ENCODE peak calls at places on chromosome 2, in four cellular contexts. P, I, E and B are unnamed samples. For H3K4me1, the result is how much of the 10 kb centered on the place peaks cover.

GRCh38 chr2:204264068-204264693 is 281.1 kb upstream of the PARD3B start:
- DNase-seq in P (no peak), I (no peak), E (no peak), B (no peak)

GRCh38 chr2:2805263-2805662 is 474.2 kb upstream of the MYT1L start:
- DNase-seq in P (no peak), I (no peak), E (no peak), B (no peak)

GRCh38 chr2:119289093-119289492 is 65.5 kb downstream of the STEAP3 start:
- DNase-seq in P (no peak), I (no peak), E (no peak), B (no peak)

GRCh38 chr2:42931818-42932195 is 139.4 kb upstream of the HAAO start:
- DNase-seq in P (no peak), I (no peak), E (no peak), B (no peak)

GRCh38 chr2:233691443-233692433 is 952 bp upstream of the UGT1A6 start:
- DNase-seq in P (no peak), I (no peak), E (no peak), B (no peak)

GRCh38 chr2:136242687-136243277 is 124.8 kb upstream of the CXCR4 start:
- DNase-seq in P (no peak), I (no peak), E (no peak), B (no peak)

GRCh38 chr2:127598711-127599110 is 47.2 kb upstream of the GPR17 start:
- DNase-seq in P (no peak), I (no peak), E (no peak), B (no peak)

GRCh38 chr2:12442627-12442928 is 274.2 kb upstream of the TRIB2 start:
- DNase-seq in P (no peak), I (no peak), E (no peak), B (no peak)

GRCh38 chr2:152646775-152647174 is 70.5 kb downstream of the PRPF40A start:
- DNase-seq in P (no peak), I (peak), E (no peak), B (no peak)

GRCh38 chr2:9781252-9781651 is 62.0 kb upstream of the TAF1B start:
- DNase-seq in P (no peak), I (no peak), E (no peak), B (no peak)

GRCh38 chr2:17813742-17814458 is 2.4 kb upstream of the MSGN1 start:
- DNase-seq in P (no peak), I (no peak), E (peak), B (no peak)

GRCh38 chr2:19369341-19369955 is 11.0 kb upstream of the OSR1 start:
- DNase-seq in P (no peak), I (peak), E (no peak), B (no peak)

GRCh38 chr2:129078548-129078947 is 759.9 kb upstream of the HS6ST1 start:
- DNase-seq in P (no peak), I (no peak), E (no peak), B (no peak)

GRCh38 chr2:203077458-203077857 is 62.8 kb downstream of the NBEAL1 start:
- DNase-seq in P (no peak), I (no peak), E (no peak), B (no peak)

GRCh38 chr2:26043862-26044736 is 10.2 kb downstream of the RAB10 start:
- DNase-seq in P (no peak), I (peak), E (no peak), B (no peak)

GRCh38 chr2:3266727-3267548 is 110.7 kb downstream of the EIPR1 start:
- DNase-seq in P (peak), I (no peak), E (no peak), B (no peak)

GRCh38 chr2:217058791-217059755 is 199.2 kb upstream of the TNP1 start:
- DNase-seq in P (no peak), I (no peak), E (no peak), B (no peak)

GRCh38 chr2:13103778-13104493 is 387.2 kb downstream of the TRIB2 start:
- DNase-seq in P (no peak), I (no peak), E (no peak), B (no peak)

GRCh38 chr2:132438650-132439030 is 22.0 kb downstream of the GPR39 start:
- DNase-seq in P (no peak), I (no peak), E (no peak), B (no peak)

GRCh38 chr2:7427293-7428060 is 510.3 kb downstream of the RNF144A start:
- DNase-seq in P (no peak), I (peak), E (peak), B (peak)

GRCh38 chr2:205684871-205685313 is 2.6 kb downstream of the NRP2 start:
- DNase-seq in P (no peak), I (no peak), E (no peak), B (no peak)

GRCh38 chr2:212421571-212422334 is 116.8 kb downstream of the ERBB4 start:
- DNase-seq in P (no peak), I (no peak), E (no peak), B (no peak)

GRCh38 chr2:113273031-113273551 is 5.6 kb downstream of the PAX8 start:
- DNase-seq in P (peak), I (peak), E (no peak), B (no peak)

GRCh38 chr2:200814917-200815316 is 3.2 kb downstream of the BZW1 start:
- DNase-seq in P (no peak), I (no peak), E (no peak), B (no peak)
- H3K4me3 ChIP-seq in P (no peak), I (no peak), E (peak), B (no peak)

GRCh38 chr2:8541223-8541622 is 140.6 kb upstream of the ID2 start:
- DNase-seq in P (no peak), I (no peak), E (no peak), B (no peak)
- H3K4me1 ChIP-seq in P (under half), I (under half), E (half or more), B (under half)

DNA sequence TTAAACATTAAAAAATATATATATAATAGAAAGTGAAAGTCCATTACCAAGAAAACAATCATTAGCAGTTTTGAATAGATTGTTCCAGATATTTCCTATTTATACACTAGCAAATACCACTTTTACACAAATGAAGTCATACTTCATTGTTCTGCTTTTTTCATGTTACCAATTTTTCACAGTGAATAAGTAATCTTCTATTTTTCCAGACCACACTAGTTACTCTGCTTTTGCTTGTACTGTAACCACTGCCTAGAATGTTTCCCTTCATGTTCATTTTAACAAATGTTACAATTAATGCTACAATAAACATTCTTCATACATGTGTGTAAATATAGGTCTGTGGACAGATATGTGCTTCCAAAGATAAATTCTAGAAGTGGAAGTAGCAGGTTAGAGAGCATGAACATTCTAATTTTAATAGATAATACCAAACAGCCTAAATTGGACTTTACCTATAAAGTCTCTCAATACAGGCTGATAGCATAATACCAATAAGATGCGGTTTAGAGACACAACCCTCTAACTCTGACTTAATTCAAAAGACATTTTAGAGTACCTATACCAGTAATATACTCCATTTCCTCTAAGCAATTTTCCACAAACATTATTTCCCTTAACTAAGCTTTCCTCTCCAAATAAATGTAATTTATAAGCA is 17.0 kb downstream of the ITSN2 start:
- DNase-seq in P (no peak), I (no peak), E (no peak), B (no peak)
- TF ChIP-seq SUZ12 in P (no peak), I (no peak), E (no peak), B (no peak)

GRCh38 chr2:156329031-156329921 is 3.2 kb downstream of the NR4A2 start:
- DNase-seq in P (peak), I (no peak), E (no peak), B (no peak)
- H3K4me3 ChIP-seq in P (peak), I (no peak), E (no peak), B (no peak)